ENCODE peak calls at places on chromosomes 4 and X, in nine cellular contexts. W is fibroblast of villous mesenchyme; I is LoVo; P is NCI-H1092 treated with DMSO at 0.1 percent for 48 hours; C is NCI-H446 treated with DMSO at 0.1 percent for 48 hours; M is Calu3; V is activated T-cell treated with anti-CD3 and anti-CD28 coated beads, Interleukin-2, amount 50 U/mL, for 4 hours; B is non-pigmented ciliary epithelial cell; H is stimulated activated naive CD4-positive, alpha-beta T cell treated with Interleukin-2 at 50 U/mL for 16 hours. Y is an unnamed sample.

GRCh38 chr4:167842487-167842886 is 249.8 kb upstream of the ANXA10 start:
- DNase-seq in W (no peak), I (no peak), P (no peak), C (no peak), M (no peak), V (no peak), B (no peak), H (no peak), Y (no peak)

GRCh38 chr4:89949782-89950387 is 55.2 kb downstream of the MMRN1 start:
- DNase-seq in W (no peak), I (peak; percentile 14), P (peak; percentile 5), C (peak; percentile 33), M (no peak), V (no peak), B (no peak), H (no peak), Y (peak; percentile 20)

GRCh38 chr4:62324215-62324614 is 1124.1 kb downstream of the ADGRL3 start:
- DNase-seq in W (no peak), I (no peak), P (peak; percentile 35), C (peak; percentile 92), M (no peak), V (no peak), B (no peak), H (no peak), Y (no peak)

GRCh38 chr4:7107166-7107905 is 39.5 kb upstream of the GRPEL1 start:
- DNase-seq in W (no peak), I (no peak), P (no peak), C (no peak), M (no peak), V (no peak), B (no peak), H (no peak), Y (no peak)

GRCh38 chr4:101175896-101176676 is 171.2 kb downstream of the PPP3CA start:
- DNase-seq in W (peak; percentile 48), I (peak; percentile 43), P (no peak), C (no peak), M (no peak), V (no peak), B (no peak), H (no peak), Y (no peak)

GRCh38 chr4:23680616-23681518 is 209.0 kb downstream of the PPARGC1A start:
- DNase-seq in W (peak; percentile 19), I (no peak), P (no peak), C (no peak), M (no peak), V (no peak), B (no peak), H (no peak), Y (no peak)

GRCh38 chrX:154046262-154046771 is 26.6 kb upstream of the IRAK1 start:
- DNase-seq in W (peak; percentile 86), I (no peak), P (no peak), C (no peak), M (no peak), V (no peak), B (no peak), H (no peak), Y (no peak)

GRCh38 chr4:128583753-128584712 is 225.5 kb upstream of the JADE1 start:
- DNase-seq in W (peak; percentile 86), I (no peak), P (peak; percentile 88), C (no peak), M (no peak), V (no peak), B (no peak), H (no peak), Y (no peak)

GRCh38 chr4:184267206-184267608 is 49.5 kb upstream of the ENPP6 start:
- DNase-seq in W (no peak), I (no peak), P (no peak), C (no peak), M (no peak), V (no peak), B (no peak), H (no peak), Y (no peak)

GRCh38 chr4:141643557-141643956 is 7.2 kb downstream of the IL15 start:
- DNase-seq in W (peak; percentile 81), I (peak; percentile 27), P (no peak), C (no peak), M (no peak), V (no peak), B (peak; percentile 93), H (no peak), Y (no peak)

GRCh38 chrX:100748133-100748532 is 16.2 kb upstream of the SYTL4 start:
- DNase-seq in W (no peak), I (peak; percentile 15), P (no peak), C (no peak), M (no peak), V (no peak), B (no peak), H (no peak), Y (no peak)

GRCh38 chr4:123433976-123434375 is 37.4 kb downstream of the SPRY1 start:
- DNase-seq in W (no peak), I (no peak), P (no peak), C (no peak), M (no peak), V (no peak), B (no peak), H (no peak), Y (no peak)

GRCh38 chrX:20143111-20143510 is 1.5 kb upstream of the EIF1AX start:
- DNase-seq in W (no peak), I (no peak), P (no peak), C (no peak), M (no peak), V (no peak), B (no peak), H (no peak), Y (no peak)

GRCh38 chrX:11793734-11794133 is 35.7 kb downstream of the MSL3 start:
- DNase-seq in W (no peak), I (no peak), P (no peak), C (no peak), M (no peak), V (no peak), B (no peak), H (no peak), Y (no peak)

GRCh38 chr4:169243808-169244207 is 26.9 kb downstream of the SH3RF1 start:
- DNase-seq in W (peak; percentile 52), I (no peak), P (no peak), C (peak; percentile 16), M (no peak), V (no peak), B (no peak), H (no peak), Y (no peak)

GRCh38 chr4:23373269-23373668 is 516.6 kb downstream of the PPARGC1A start:
- DNase-seq in W (no peak), I (peak; percentile 47), P (no peak), C (no peak), M (peak; percentile 79), V (no peak), B (peak; percentile 72), H (no peak), Y (no peak)

GRCh38 chrX:6228720-6229119 is at the start of gene NLGN4X:
- DNase-seq in W (no peak), I (no peak), P (peak; percentile 86), C (no peak), M (no peak), V (no peak), B (no peak), H (no peak), Y (no peak)

GRCh38 chrX:25018682-25019081 is 2.9 kb upstream of the ARX start:
- DNase-seq in W (no peak), I (no peak), P (no peak), C (no peak), M (no peak), V (no peak), B (no peak), H (no peak), Y (no peak)

GRCh38 chrX:13937370-13938052 is 92.2 kb downstream of the GEMIN8 start:
- DNase-seq in W (peak; percentile 70), I (no peak), P (peak; percentile 23), C (no peak), M (peak; percentile 2), V (no peak), B (no peak), H (no peak), Y (no peak)

GRCh38 chr4:176404591-176404990 is 84.8 kb downstream of the SPCS3 start:
- DNase-seq in W (peak; percentile 30), I (no peak), P (no peak), C (no peak), M (no peak), V (no peak), B (no peak), H (no peak), Y (no peak)